ENCODE peak calls at places on chromosomes 16 and 17, in four cellular contexts. One of them, this sample, is unnamed.

GRCh38 chr16:27240948-27241531 is 27.5 kb downstream of the NSMCE1 start:
- DNase-seq in HepG2: no peak
- DNase-seq in hepatocyte: no peak
- DNase-seq in neural progenitor cell: no peak
- DNase-seq in this sample: peak

GRCh38 chr17:28685366-28685765 is 23.4 kb downstream of the SUPT6H start:
- DNase-seq in hepatocyte: no peak
- DNase-seq in HepG2: no peak
- DNase-seq in neural progenitor cell: no peak
- DNase-seq in this sample: no peak

GRCh38 chr17:37131064-37131463 is 182.3 kb downstream of the AATF start:
- DNase-seq in neural progenitor cell: peak
- DNase-seq in HepG2: no peak
- DNase-seq in hepatocyte: peak
- DNase-seq in this sample: peak

GRCh38 chr17:48901241-48901640 is 7.0 kb upstream of the UBE2Z start:
- DNase-seq in HepG2: no peak
- DNase-seq in hepatocyte: no peak
- DNase-seq in neural progenitor cell: no peak
- DNase-seq in this sample: no peak

GRCh38 chr17:17206913-17207368 is 808 bp upstream of the PLD6 start:
- DNase-seq in neural progenitor cell: no peak
- DNase-seq in hepatocyte: no peak
- DNase-seq in HepG2: no peak
- DNase-seq in this sample: no peak

GRCh38 chr16:87705780-87706277 is 60.0 kb downstream of the KLHDC4 start:
- DNase-seq in hepatocyte: peak
- DNase-seq in neural progenitor cell: peak
- DNase-seq in HepG2: peak
- DNase-seq in this sample: no peak

GRCh38 chr16:85750827-85751641 is at the start of gene C16orf74:
- DNase-seq in HepG2: no peak
- DNase-seq in hepatocyte: peak
- DNase-seq in neural progenitor cell: peak
- DNase-seq in this sample: peak

GRCh38 chr17:319266-319665 is 33.3 kb downstream of the RPH3AL start:
- DNase-seq in neural progenitor cell: no peak
- DNase-seq in HepG2: no peak
- DNase-seq in hepatocyte: no peak
- DNase-seq in this sample: no peak

GRCh38 chr16:24024971-24025370 is 189.2 kb downstream of the PRKCB start:
- DNase-seq in neural progenitor cell: no peak
- DNase-seq in hepatocyte: no peak
- DNase-seq in HepG2: no peak
- DNase-seq in this sample: no peak

GRCh38 chr17:36608794-36609497 is 7.6 kb downstream of the MRM1 start:
- DNase-seq in HepG2: no peak
- DNase-seq in hepatocyte: peak
- DNase-seq in neural progenitor cell: peak
- DNase-seq in this sample: peak

GRCh38 chr16:29315046-29315445 is 91.5 kb downstream of the NPIPB11 start:
- DNase-seq in neural progenitor cell: no peak
- DNase-seq in hepatocyte: no peak
- DNase-seq in HepG2: no peak
- DNase-seq in this sample: peak

GRCh38 chr17:32626371-32626770 is 139.6 kb downstream of the CDK5R1 start:
- DNase-seq in HepG2: no peak
- DNase-seq in neural progenitor cell: no peak
- DNase-seq in hepatocyte: no peak
- DNase-seq in this sample: no peak

GRCh38 chr17:49795372-49795771 is 6.9 kb downstream of the KAT7 start:
- DNase-seq in hepatocyte: no peak
- DNase-seq in HepG2: no peak
- DNase-seq in neural progenitor cell: no peak
- DNase-seq in this sample: no peak

GRCh38 chr16:89134269-89134668 is 37.3 kb upstream of the CDH15 start:
- DNase-seq in hepatocyte: no peak
- DNase-seq in neural progenitor cell: no peak
- DNase-seq in HepG2: no peak
- DNase-seq in this sample: no peak

GRCh38 chr16:68564367-68564985 is 25.4 kb downstream of the ZFP90 start:
- DNase-seq in HepG2: no peak
- DNase-seq in hepatocyte: no peak
- DNase-seq in neural progenitor cell: peak
- DNase-seq in this sample: peak

DNA sequence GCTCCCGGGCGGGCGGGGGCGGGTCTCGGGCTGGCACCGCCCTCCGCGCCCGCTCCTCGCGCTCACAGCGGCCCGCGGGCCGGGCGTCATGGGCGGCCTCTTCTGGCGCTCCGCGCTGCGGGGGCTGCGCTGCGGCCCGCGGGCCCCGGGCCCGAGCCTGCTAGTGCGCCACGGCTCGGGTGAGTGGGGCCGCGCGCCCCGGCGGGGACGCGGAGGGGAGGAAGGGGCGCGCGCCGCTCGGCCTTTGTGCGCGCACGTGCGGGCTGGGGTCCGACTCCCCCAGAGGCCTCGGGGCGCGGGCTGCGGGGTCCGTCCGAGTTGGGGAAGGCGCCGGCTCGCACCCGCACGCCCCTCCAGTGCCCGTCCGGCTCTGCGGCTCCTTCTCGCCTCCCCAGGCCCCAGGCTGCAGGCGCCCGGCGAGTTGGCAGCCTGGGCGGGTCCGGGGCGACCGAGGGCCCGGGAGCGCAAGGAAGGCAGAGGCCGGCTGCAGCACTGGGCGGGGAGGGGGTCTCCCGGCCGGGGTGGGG is at the start of gene NME4:
- DNase-seq in neural progenitor cell: peak
- DNase-seq in HepG2: no peak
- DNase-seq in hepatocyte: peak
- DNase-seq in this sample: no peak
- H2AFZ ChIP-seq in neural progenitor cell: peak
- H2AFZ ChIP-seq in HepG2: no peak
- H2AFZ ChIP-seq in hepatocyte: peak
- H2AFZ ChIP-seq in this sample: peak

DNA sequence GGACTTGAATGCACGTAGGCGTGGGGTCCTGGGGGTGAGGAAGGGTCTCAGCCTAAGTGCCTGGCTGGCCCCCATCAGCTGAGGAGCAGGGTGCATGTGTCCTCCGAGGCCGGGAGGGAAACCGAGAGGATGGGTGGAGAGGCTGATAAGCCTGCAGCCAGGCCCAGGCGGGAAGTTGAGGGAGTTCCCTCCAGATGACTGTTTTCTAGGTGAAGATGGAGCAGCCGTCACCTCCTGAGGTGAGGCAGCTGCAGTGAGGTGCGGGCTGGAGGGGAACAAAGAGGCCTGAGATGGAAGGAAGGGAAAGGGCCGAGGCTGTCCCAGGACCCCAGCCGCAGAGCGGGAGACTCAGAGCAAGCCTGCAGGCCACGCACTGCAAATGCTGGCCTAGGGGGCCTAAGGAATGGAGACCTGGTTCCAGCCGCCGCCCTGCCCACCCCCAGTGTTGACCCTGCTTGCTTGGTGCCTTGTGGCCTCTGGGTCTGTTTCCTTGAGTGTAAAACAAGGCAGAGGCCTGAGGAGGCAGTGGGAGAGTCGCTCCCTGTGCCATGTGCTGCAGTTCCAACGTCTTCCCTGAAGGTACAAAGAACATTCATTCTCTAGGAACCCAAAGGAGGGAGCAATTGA is 3.0 kb downstream of the PECAM1 start:
- DNase-seq in HepG2: no peak
- DNase-seq in hepatocyte: no peak
- DNase-seq in neural progenitor cell: no peak
- DNase-seq in this sample: no peak
- H3K27ac ChIP-seq in HepG2: peak
- H3K27ac ChIP-seq in hepatocyte: no peak
- H3K27ac ChIP-seq in neural progenitor cell: no peak
- H3K27ac ChIP-seq in this sample: no peak

DNA sequence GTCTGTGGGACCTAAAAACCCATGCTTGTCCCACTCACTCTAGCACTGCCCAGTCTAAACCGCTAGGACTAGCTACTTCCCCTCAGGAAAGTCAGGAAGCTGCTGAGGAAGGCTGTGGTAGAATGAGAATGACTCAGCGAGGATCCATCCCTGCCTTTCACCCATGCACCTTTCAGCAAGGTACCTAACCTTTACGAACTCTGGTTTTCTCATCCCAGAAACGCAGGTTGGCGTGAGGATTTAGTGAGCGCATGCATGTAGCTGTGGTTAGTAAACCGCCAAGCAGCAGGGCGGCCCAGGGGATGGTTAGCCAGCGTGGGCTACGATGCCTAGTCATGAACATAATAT is 26.3 kb upstream of the RFFL start:
- DNase-seq in neural progenitor cell: peak
- DNase-seq in HepG2: peak
- DNase-seq in hepatocyte: peak
- DNase-seq in this sample: peak
- H2AFZ ChIP-seq in neural progenitor cell: peak
- H2AFZ ChIP-seq in HepG2: peak
- H2AFZ ChIP-seq in hepatocyte: peak
- H2AFZ ChIP-seq in this sample: peak

GRCh38 chr17:46968896-46969295 is 10.2 kb downstream of the RPRML start:
- DNase-seq in HepG2: no peak
- DNase-seq in neural progenitor cell: no peak
- DNase-seq in hepatocyte: no peak
- DNase-seq in this sample: no peak
- H3K27ac ChIP-seq in HepG2: no peak
- H3K27ac ChIP-seq in neural progenitor cell: no peak
- H3K27ac ChIP-seq in hepatocyte: no peak
- H3K27ac ChIP-seq in this sample: no peak

GRCh38 chr17:50865060-50865867 is 890 bp downstream of the TOB1 start:
- DNase-seq in HepG2: peak
- DNase-seq in hepatocyte: peak
- DNase-seq in neural progenitor cell: peak
- DNase-seq in this sample: peak
- H2AFZ ChIP-seq in HepG2: no peak
- H2AFZ ChIP-seq in hepatocyte: peak
- H2AFZ ChIP-seq in neural progenitor cell: no peak
- H2AFZ ChIP-seq in this sample: no peak

GRCh38 chr17:72477529-72477928 is 356.7 kb downstream of the SOX9 start:
- DNase-seq in neural progenitor cell: no peak
- DNase-seq in HepG2: no peak
- DNase-seq in hepatocyte: peak
- DNase-seq in this sample: no peak
- H3K27ac ChIP-seq in neural progenitor cell: peak
- H3K27ac ChIP-seq in HepG2: no peak
- H3K27ac ChIP-seq in hepatocyte: peak
- H3K27ac ChIP-seq in this sample: no peak

GRCh38 chr16:66265556-66266133 is 100.8 kb upstream of the CDH5 start:
- DNase-seq in hepatocyte: peak
- DNase-seq in HepG2: no peak
- DNase-seq in neural progenitor cell: no peak
- DNase-seq in this sample: no peak
- H2AFZ ChIP-seq in hepatocyte: no peak
- H2AFZ ChIP-seq in HepG2: no peak
- H2AFZ ChIP-seq in neural progenitor cell: no peak
- H2AFZ ChIP-seq in this sample: no peak

GRCh38 chr17:76642032-76642561 is 1.5 kb downstream of the ST6GALNAC1 start:
- DNase-seq in HepG2: no peak
- DNase-seq in neural progenitor cell: no peak
- DNase-seq in hepatocyte: no peak
- DNase-seq in this sample: no peak
- H3K27ac ChIP-seq in HepG2: no peak
- H3K27ac ChIP-seq in neural progenitor cell: no peak
- H3K27ac ChIP-seq in hepatocyte: peak
- H3K27ac ChIP-seq in this sample: no peak

This sample was measured in fibroblast of lung.